ENCODE peak calls at places on chromosomes 11 and 22, in nine cellular contexts. R is CD8-positive, alpha-beta T cell; C is sigmoid colon; H is PC-9; Y is fibroblast of lung; F is Caco-2; L is kidney epithelial cell; D is heart left ventricle; O is mesenchymal stem cell. K is an unnamed sample. For H3K36me3, the result is how much of the 10 kb centered on the place peaks cover.

GRCh38 chr11:12195773-12196172 is 85.4 kb downstream of the MICAL2 start:
- DNase-seq in D (no peak), R (peak), F (no peak), C (no peak), L (no peak), Y (no peak), H (no peak), O (no peak), K (no peak)

GRCh38 chr11:73612601-73613137 is 14.8 kb upstream of the FAM168A start:
- DNase-seq in F (no peak), R (no peak), L (no peak), Y (no peak), O (no peak), C (no peak), D (no peak), H (no peak), K (no peak)

GRCh38 chr11:88175707-88176066 is 444 bp upstream of the RAB38 start:
- DNase-seq in D (no peak), F (no peak), H (no peak), L (no peak), R (no peak), O (no peak), Y (peak), C (no peak), K (peak)

GRCh38 chr11:92226331-92227232 is 2.0 kb downstream of the FAT3 start:
- DNase-seq in C (no peak), Y (peak), H (peak), L (no peak), R (no peak), F (no peak), D (no peak), O (no peak), K (peak)

GRCh38 chr22:32130464-32130863 is 28.6 kb downstream of the C22orf42 start:
- DNase-seq in F (no peak), H (no peak), D (no peak), C (no peak), Y (no peak), R (no peak), O (no peak), L (no peak), K (no peak)

GRCh38 chr11:75467311-75467710 is 34.3 kb upstream of the KLHL35 start:
- DNase-seq in R (no peak), C (no peak), L (no peak), D (no peak), O (no peak), H (no peak), F (no peak), Y (no peak), K (no peak)

GRCh38 chr11:18419040-18419439 is 6.9 kb downstream of the LDHC start:
- DNase-seq in F (no peak), R (no peak), C (no peak), H (no peak), L (no peak), D (no peak), O (no peak), Y (no peak), K (no peak)

GRCh38 chr11:110878513-110878912 is 166.3 kb upstream of the ARHGAP20 start:
- DNase-seq in F (no peak), Y (peak), R (no peak), O (no peak), H (no peak), D (no peak), C (no peak), L (no peak), K (no peak)

GRCh38 chr11:4891996-4892640 is 10.4 kb downstream of the OR51T1 start:
- DNase-seq in Y (peak), H (no peak), F (no peak), R (no peak), D (no peak), O (peak), L (peak), C (no peak), K (no peak)

GRCh38 chr11:121039971-121040613 is 16.2 kb downstream of the TBCEL start:
- DNase-seq in C (no peak), D (no peak), Y (no peak), H (no peak), R (no peak), F (no peak), L (no peak), O (no peak), K (peak)

GRCh38 chr11:32210601-32211000 is 119.7 kb downstream of the RCN1 start:
- DNase-seq in C (no peak), R (no peak), Y (peak), H (no peak), L (no peak), D (no peak), O (peak), F (no peak), K (no peak)

GRCh38 chr11:2789791-2790580 is 90.2 kb upstream of the KCNQ1OT1 start:
- DNase-seq in L (no peak), D (peak), F (peak), O (no peak), H (no peak), Y (no peak), R (peak), C (peak), K (peak)

GRCh38 chr22:29344137-29344536 is 28.6 kb upstream of the RASL10A start:
- DNase-seq in H (peak), O (peak), D (peak), Y (peak), F (no peak), L (peak), C (peak), R (no peak), K (no peak)

GRCh38 chr11:64055077-64055476 is 19.3 kb downstream of the FLRT1 start:
- DNase-seq in L (no peak), O (no peak), F (no peak), C (no peak), R (no peak), Y (no peak), H (no peak), D (peak), K (peak)

GRCh38 chr11:115170133-115170815 is 333.9 kb downstream of the CADM1 start:
- DNase-seq in D (no peak), O (peak), Y (peak), L (no peak), C (no peak), R (no peak), H (no peak), F (no peak), K (peak)

GRCh38 chr11:32312206-32312817 is 123.0 kb downstream of the WT1 start:
- DNase-seq in H (no peak), D (no peak), L (no peak), O (no peak), R (no peak), C (no peak), F (no peak), Y (peak), K (no peak)

GRCh38 chr11:118338637-118339061 is 3.9 kb downstream of the CD3D start:
- DNase-seq in L (no peak), H (no peak), F (peak), Y (no peak), O (no peak), C (no peak), R (peak), D (peak), K (no peak)

GRCh38 chr11:11396290-11397042 is 43.4 kb upstream of the CSNK2A3 start:
- DNase-seq in F (no peak), L (peak), H (no peak), R (no peak), O (peak), D (no peak), C (no peak), Y (peak), K (no peak)

GRCh38 chr22:17782621-17783020 is 8.4 kb upstream of the BID start:
- DNase-seq in D (no peak), C (no peak), O (no peak), H (no peak), F (no peak), L (no peak), Y (no peak), R (no peak), K (no peak)

GRCh38 chr11:21566521-21567100 is 626.3 kb upstream of the ANO5 start:
- DNase-seq in D (no peak), C (no peak), H (no peak), F (no peak), L (no peak), Y (no peak), R (no peak), O (no peak), K (no peak)

GRCh38 chr22:41274856-41275255 is 11.1 kb downstream of the RANGAP1 start:
- DNase-seq in O (no peak), H (no peak), R (no peak), Y (no peak), L (no peak), C (no peak), D (no peak), F (no peak), K (no peak)

GRCh38 chr11:27934830-27935145 is 173.2 kb downstream of the KIF18A start:
- DNase-seq in R (no peak), O (peak), H (peak), F (no peak), C (no peak), Y (peak), D (no peak), L (peak), K (no peak)

GRCh38 chr11:6351782-6352181 is 31.5 kb upstream of the CAVIN3 start:
- DNase-seq in F (no peak), L (no peak), Y (no peak), R (no peak), O (no peak), H (no peak), D (no peak), C (no peak), K (no peak)

GRCh38 chr11:43578346-43579170 is 102.0 kb upstream of the HSD17B12 start:
- DNase-seq in H (no peak), C (no peak), L (no peak), F (no peak), Y (peak), O (peak), R (no peak), D (no peak), K (peak)

GRCh38 chr11:77598195-77598594 is 8.4 kb downstream of the AQP11 start:
- DNase-seq in F (no peak), O (no peak), C (no peak), R (no peak), H (no peak), D (no peak), Y (no peak), L (no peak), K (no peak)

GRCh38 chr11:71170619-71171018 is 81.8 kb downstream of the SHANK2 start:
- DNase-seq in H (no peak), Y (no peak), L (no peak), F (peak), C (peak), R (no peak), D (no peak), O (no peak), K (peak)

GRCh38 chr22:39476664-39477063 is 19.9 kb downstream of the MGAT3 start:
- DNase-seq in F (no peak), C (no peak), Y (no peak), R (no peak), H (no peak), D (no peak), O (no peak), L (no peak), K (no peak)

GRCh38 chr11:59429924-59430516 is 3.8 kb upstream of the OR5A2 start:
- DNase-seq in L (peak), O (peak), D (no peak), F (peak), Y (peak), C (no peak), R (no peak), H (peak), K (peak)

GRCh38 chr11:7467652-7468051 is 17.7 kb upstream of the OLFML1 start:
- DNase-seq in L (no peak), F (no peak), H (no peak), C (no peak), Y (no peak), D (no peak), O (no peak), R (no peak), K (no peak)

GRCh38 chr11:112161012-112161411 is 2.9 kb downstream of the IL18 start:
- DNase-seq in D (no peak), H (no peak), Y (no peak), C (no peak), F (no peak), R (no peak), L (no peak), O (no peak), K (no peak)

GRCh38 chr11:63708764-63709163 is 27.5 kb downstream of the RTN3 start:
- DNase-seq in R (no peak), H (no peak), L (no peak), Y (no peak), F (no peak), C (no peak), D (no peak), O (no peak), K (no peak)

GRCh38 chr11:2406476-2406875 is 5.9 kb downstream of the TSSC4 start:
- DNase-seq in H (no peak), O (no peak), R (no peak), F (no peak), C (no peak), Y (no peak), D (no peak), L (no peak), K (no peak)

GRCh38 chr11:62140302-62141110 is 16.7 kb downstream of the INCENP start:
- DNase-seq in Y (no peak), L (no peak), F (peak), D (no peak), O (no peak), H (no peak), C (no peak), R (peak), K (no peak)

GRCh38 chr11:62142921-62143320 is 19.1 kb downstream of the INCENP start:
- DNase-seq in Y (no peak), D (no peak), F (no peak), R (no peak), H (no peak), O (no peak), C (no peak), L (no peak), K (peak)

GRCh38 chr11:62142043-62142375 is 18.2 kb downstream of the INCENP start:
- DNase-seq in L (no peak), O (no peak), Y (no peak), D (no peak), C (no peak), H (no peak), R (no peak), F (no peak), K (peak)

GRCh38 chr11:62139526-62140301 is 15.9 kb downstream of the INCENP start:
- DNase-seq in R (peak), F (peak), H (no peak), D (no peak), Y (no peak), O (no peak), C (no peak), L (no peak), K (peak)

DNA sequence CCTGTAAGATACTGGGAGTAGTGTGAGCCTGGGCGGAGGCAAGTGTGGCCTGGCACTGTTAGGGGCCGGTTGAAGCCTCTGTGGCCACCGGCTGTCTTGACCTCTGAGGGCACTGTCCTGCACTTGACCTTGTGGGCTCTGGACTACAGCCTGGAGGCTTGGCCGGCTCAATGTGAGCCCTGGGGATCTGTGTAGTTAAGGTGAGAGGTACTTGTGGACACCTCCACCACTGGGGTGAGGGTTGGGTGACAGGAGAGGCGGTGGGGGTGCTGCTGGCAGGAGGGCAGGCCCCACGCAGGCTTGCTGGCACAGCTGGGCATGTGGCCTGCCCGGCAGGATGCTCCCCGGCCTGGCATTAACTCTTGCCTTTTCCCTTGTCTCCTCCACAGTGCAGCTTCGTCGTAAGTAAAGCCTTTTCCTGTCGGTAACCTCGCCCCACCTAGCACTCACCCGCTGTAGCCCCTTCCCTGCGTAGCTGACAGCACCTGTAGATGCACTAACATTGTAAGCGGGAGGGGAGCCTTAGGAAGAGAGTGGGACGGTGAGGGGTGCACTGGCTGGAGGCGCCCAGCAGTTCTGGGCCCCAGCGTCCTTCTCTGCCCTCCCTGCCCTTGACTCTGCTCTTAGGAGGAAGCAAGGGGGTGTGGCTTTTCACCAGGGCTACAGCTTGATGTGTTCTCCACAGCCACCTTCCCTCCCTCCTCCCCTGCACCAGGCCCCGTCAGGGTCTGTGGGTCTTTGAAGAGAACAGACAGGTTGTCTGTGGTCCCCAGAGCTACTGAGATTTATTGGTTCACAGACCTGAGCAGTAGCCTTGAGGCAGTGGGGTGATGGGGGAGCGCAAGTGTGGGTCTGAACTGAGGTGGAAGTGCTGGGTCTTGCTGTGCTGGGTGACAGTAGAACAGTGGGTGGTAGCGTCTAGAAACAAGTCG is 17.6 kb downstream of the INCENP start:
- DNase-seq in C (no peak), F (peak), L (no peak), H (no peak), R (peak), Y (no peak), D (no peak), O (no peak), K (peak)
- H3K36me3 ChIP-seq in C (under half), F (under half), L (under half), H (under half), R (under half), Y (under half), D (under half), O (half or more), K (half or more)

GRCh38 chr11:611001-611996 is 4.5 kb downstream of the IRF7 start:
- DNase-seq in D (no peak), L (no peak), C (no peak), R (no peak), O (no peak), H (no peak), F (no peak), Y (no peak), K (no peak)

GRCh38 chr11:613369-613968 is 2.3 kb downstream of the IRF7 start:
- DNase-seq in L (no peak), F (peak), Y (peak), R (peak), C (no peak), H (peak), O (peak), D (peak), K (peak)

GRCh38 chr11:612961-613300 is 2.8 kb downstream of the IRF7 start:
- DNase-seq in R (no peak), Y (no peak), C (no peak), H (no peak), F (no peak), D (no peak), L (no peak), O (no peak), K (no peak)

GRCh38 chr11:614091-614582 is 1.6 kb downstream of the IRF7 start:
- DNase-seq in L (no peak), D (no peak), C (no peak), Y (no peak), O (no peak), F (no peak), R (no peak), H (no peak), K (no peak)

DNA sequence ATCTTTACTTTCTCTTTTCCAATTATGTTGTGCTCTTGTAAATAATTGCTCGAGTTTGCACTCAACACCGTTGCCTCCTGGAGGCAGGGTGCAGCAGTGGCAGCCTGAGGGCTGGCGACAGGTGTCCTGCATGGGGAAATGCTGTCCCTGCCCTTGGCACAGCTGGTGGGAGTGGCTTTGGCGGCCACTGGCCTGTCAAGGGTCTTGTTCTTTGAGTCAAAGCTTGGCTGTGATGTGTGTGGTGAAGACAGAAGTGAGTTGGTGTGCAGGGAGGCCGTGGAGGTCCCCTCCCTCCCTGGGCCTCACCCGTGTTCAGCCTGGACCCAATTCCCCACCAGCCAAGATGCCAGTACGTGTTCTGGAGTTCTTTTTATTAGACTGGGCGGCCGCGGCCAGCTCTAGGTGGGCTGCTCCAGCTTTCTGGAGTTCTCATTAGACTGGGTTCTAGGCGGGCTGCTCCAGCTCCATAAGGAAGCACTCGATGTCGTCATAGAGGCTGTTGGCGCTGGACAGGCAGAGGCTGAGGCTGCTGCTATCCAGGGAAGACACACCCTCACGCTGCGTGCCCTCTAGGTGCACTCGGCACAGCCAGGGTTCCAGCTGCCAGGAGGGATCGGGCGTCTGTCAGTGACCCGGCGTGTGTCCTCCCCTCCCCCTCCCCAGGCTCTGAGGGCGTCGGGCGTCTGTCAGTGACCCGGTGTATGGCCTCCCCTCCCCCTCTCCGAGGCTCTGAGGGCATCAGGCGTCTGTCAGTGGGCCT is 3.4 kb downstream of the IRF7 start:
- DNase-seq in C (no peak), L (no peak), Y (peak), H (peak), R (no peak), D (no peak), O (peak), F (peak), K (peak)
- H3K36me3 ChIP-seq in C (half or more), L (under half), Y (under half), H (under half), R (under half), D (half or more), O (half or more), F (under half), K (under half)

DNA sequence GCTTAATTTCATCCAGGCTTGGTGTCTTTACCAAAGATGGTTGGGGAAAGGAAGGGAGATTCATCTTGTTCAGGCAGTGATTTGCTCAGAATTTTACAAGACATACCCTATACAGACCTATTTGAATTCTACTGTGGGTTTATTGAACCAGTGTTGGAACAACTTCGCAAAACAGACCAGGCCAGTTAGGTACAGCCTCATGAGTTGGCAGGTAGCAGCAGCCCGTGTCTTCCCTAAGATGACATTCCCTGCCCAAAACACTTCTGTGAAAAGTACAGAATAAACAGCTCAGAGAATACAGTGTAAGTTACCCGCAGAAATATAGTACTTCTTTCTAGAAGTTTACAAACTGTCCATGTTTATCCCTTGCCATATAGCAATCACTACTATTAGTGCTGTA is 102.4 kb upstream of the GAL start:
- DNase-seq in O (no peak), R (no peak), F (no peak), L (no peak), C (no peak), Y (no peak), H (no peak), D (no peak), K (no peak)
- H3K36me3 ChIP-seq in O (under half), R (half or more), F (under half), L (under half), C (under half), Y (under half), H (under half), D (half or more), K (half or more)

DNA sequence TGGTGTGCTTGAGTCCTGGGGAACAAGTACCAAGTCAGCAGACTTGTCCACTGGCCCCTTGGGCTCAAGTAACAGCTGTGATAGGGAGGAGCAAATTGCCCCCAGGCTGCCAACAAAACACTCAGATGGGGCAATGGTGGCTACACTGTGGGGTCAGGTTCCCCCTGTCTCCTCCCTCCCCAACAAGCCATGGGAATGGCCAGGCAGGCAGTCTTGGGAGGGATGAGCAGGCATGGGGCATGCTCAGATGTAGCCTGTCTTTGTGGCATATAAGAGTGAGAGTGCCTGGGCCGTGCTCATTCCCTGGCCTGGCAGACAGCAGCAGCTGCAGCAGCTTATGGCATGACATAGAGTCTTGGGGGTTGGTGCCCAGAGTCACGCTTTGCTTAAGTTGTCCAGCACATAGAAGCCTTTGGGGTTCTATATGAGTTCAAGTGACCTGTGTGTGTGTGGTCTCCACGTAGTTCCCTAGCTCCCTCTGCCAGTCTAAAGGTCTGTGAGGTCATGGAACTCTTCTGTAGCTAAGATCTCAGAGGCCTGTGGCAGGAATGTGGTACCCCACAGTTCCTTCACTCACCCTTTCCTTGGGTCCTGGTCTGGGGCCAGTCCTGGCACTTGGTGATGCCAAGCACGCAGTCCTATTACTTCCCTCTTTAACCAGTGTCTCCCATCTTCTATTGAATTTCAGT is 44.7 kb downstream of the BIRC2 start:
- DNase-seq in O (no peak), L (no peak), F (no peak), D (no peak), Y (no peak), C (no peak), R (no peak), H (no peak), K (peak)
- H3K36me3 ChIP-seq in O (under half), L (under half), F (under half), D (half or more), Y (under half), C (under half), R (under half), H (under half), K (half or more)